ENCODE peak calls at places on chromosome 9, in six cellular contexts. J, O, V, M, A and F are unnamed samples. For H3K27me3, the result is how much of the 10 kb centered on the place peaks cover.

GRCh38 chr9:111161015-111161415 is 122.7 kb upstream of the LPAR1 start:
- DNase-seq in J (no peak), O (no peak), V (no peak), M (peak), A (no peak), F (peak)

GRCh38 chr9:114419796-114420195 is 32.0 kb upstream of the AKNA start:
- DNase-seq in J (no peak), O (no peak), V (no peak), M (no peak), A (peak), F (no peak)

GRCh38 chr9:2158111-2158610 is 143.0 kb downstream of the SMARCA2 start:
- DNase-seq in J (peak), O (no peak), V (peak), M (no peak), A (peak), F (peak)

GRCh38 chr9:79769476-79770275 is 197.9 kb downstream of the TLE4 start:
- DNase-seq in J (no peak), O (no peak), V (no peak), M (no peak), A (no peak), F (no peak)

GRCh38 chr9:136777359-136777758 is 13.0 kb upstream of the LCN15 start:
- DNase-seq in J (no peak), O (no peak), V (no peak), M (no peak), A (no peak), F (no peak)

GRCh38 chr9:75858497-75859092 is 31.9 kb upstream of the PCSK5 start:
- DNase-seq in J (peak), O (no peak), V (no peak), M (no peak), A (no peak), F (no peak)

GRCh38 chr9:116501871-116502270 is 185.2 kb upstream of the TRIM32 start:
- DNase-seq in J (no peak), O (peak), V (no peak), M (no peak), A (no peak), F (peak)

GRCh38 chr9:12554636-12555035 is 138.5 kb upstream of the TYRP1 start:
- DNase-seq in J (no peak), O (no peak), V (no peak), M (no peak), A (no peak), F (no peak)

GRCh38 chr9:70259512-70259802 is 679 bp downstream of the SMC5 start:
- DNase-seq in J (no peak), O (no peak), V (no peak), M (no peak), A (peak), F (no peak)

GRCh38 chr9:16613605-16614004 is 256.9 kb downstream of the BNC2 start:
- DNase-seq in J (no peak), O (no peak), V (no peak), M (no peak), A (no peak), F (no peak)

GRCh38 chr9:111427186-111427585 is 57.0 kb downstream of the ECPAS start:
- DNase-seq in J (no peak), O (peak), V (no peak), M (no peak), A (no peak), F (no peak)

GRCh38 chr9:33695856-33696255 is 99.5 kb upstream of the PRSS3 start:
- DNase-seq in J (no peak), O (no peak), V (no peak), M (no peak), A (no peak), F (no peak)

GRCh38 chr9:136051568-136052432 is 43.3 kb downstream of the NACC2 start:
- DNase-seq in J (no peak), O (peak), V (no peak), M (peak), A (peak), F (peak)

GRCh38 chr9:121187681-121188305 is 13.9 kb downstream of the RAB14 start:
- DNase-seq in J (no peak), O (no peak), V (no peak), M (no peak), A (no peak), F (no peak)

GRCh38 chr9:83754383-83754977 is 46.7 kb upstream of the UBQLN1 start:
- DNase-seq in J (no peak), O (no peak), V (no peak), M (no peak), A (no peak), F (no peak)

GRCh38 chr9:19198406-19198805 is 32.1 kb upstream of the DENND4C start:
- DNase-seq in J (no peak), O (no peak), V (no peak), M (no peak), A (no peak), F (no peak)

GRCh38 chr9:72427801-72428200 is 62.8 kb upstream of the ZFAND5 start:
- DNase-seq in J (no peak), O (no peak), V (no peak), M (no peak), A (no peak), F (no peak)

GRCh38 chr9:11064853-11065252 is 452.1 kb upstream of the PTPRD start:
- DNase-seq in J (no peak), O (no peak), V (no peak), M (no peak), A (no peak), F (no peak)

GRCh38 chr9:135671591-135672041 is 8.5 kb downstream of the LCN9 start:
- DNase-seq in J (no peak), O (no peak), V (no peak), M (no peak), A (peak), F (peak)

GRCh38 chr9:35306281-35306680 is 144.5 kb downstream of the UNC13B start:
- DNase-seq in J (no peak), O (no peak), V (no peak), M (no peak), A (no peak), F (no peak)

GRCh38 chr9:130008577-130008976 is 34.4 kb downstream of the FNBP1 start:
- DNase-seq in J (no peak), O (no peak), V (no peak), M (no peak), A (no peak), F (no peak)

GRCh38 chr9:131951905-131952304 is 127.8 kb downstream of the MED27 start:
- DNase-seq in J (peak), O (no peak), V (no peak), M (no peak), A (no peak), F (peak)

GRCh38 chr9:5608298-5609254 is 20.3 kb upstream of the RIC1 start:
- DNase-seq in J (no peak), O (no peak), V (no peak), M (no peak), A (no peak), F (no peak)

GRCh38 chr9:130530932-130531331 is 48.4 kb upstream of the FUBP3 start:
- DNase-seq in J (peak), O (no peak), V (no peak), M (no peak), A (no peak), F (no peak)

GRCh38 chr9:117249799-117250198 is 165.1 kb downstream of the ASTN2 start:
- DNase-seq in J (no peak), O (no peak), V (no peak), M (no peak), A (no peak), F (no peak)

GRCh38 chr9:135905380-135906282 is 1.7 kb downstream of the CAMSAP1 start:
- DNase-seq in J (no peak), O (peak), V (peak), M (no peak), A (peak), F (no peak)

DNA sequence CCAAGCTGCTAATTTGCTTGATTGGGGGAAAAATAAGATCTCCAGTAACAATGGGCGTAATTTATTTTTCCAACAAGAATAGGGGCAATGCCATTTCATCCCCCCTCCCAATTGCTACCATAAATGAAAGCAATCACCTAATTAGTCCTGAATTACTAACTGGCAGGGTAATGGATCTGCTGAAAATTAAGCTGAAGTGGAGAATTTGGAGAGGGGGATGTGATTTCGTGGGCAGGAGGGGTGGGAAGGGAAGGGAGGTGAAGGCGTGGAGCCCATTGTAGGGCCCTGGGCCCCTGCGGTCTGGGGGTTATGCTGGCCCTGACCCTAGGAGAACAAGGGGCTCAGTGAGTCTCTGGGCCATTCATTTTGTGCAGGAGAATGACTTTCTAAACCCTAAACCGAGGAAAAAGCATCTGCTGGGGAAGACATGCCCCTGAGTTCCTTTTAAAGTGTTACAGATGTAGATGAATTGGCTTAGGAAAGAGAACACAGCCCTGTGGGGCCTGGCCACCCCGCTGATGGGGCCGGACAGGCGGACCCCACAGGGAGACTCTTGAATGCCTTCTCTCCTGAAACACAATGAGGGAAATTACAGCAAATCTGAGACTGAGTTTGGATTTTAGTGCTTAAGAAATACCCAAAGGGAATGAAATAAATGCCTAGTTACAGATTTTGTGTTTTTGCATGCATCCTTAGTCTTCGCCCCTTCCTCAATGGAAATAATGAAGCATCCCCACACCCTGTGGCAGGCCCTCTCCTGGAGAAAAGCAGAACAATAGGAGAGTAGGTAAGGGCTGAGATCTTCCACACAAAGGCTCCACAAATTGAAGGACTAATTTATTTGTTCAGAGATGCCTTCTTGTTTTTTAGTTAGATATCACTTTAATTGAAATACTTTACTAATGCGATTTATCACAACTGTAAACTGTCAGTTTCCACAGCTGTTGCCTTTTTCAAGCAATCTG is 143.2 kb downstream of the PSAT1 start:
- DNase-seq in J (no peak), O (no peak), V (no peak), M (no peak), A (peak), F (no peak)
- H3K4me3 ChIP-seq in J (no peak), O (no peak), V (no peak), M (no peak), A (no peak), F (no peak)

DNA sequence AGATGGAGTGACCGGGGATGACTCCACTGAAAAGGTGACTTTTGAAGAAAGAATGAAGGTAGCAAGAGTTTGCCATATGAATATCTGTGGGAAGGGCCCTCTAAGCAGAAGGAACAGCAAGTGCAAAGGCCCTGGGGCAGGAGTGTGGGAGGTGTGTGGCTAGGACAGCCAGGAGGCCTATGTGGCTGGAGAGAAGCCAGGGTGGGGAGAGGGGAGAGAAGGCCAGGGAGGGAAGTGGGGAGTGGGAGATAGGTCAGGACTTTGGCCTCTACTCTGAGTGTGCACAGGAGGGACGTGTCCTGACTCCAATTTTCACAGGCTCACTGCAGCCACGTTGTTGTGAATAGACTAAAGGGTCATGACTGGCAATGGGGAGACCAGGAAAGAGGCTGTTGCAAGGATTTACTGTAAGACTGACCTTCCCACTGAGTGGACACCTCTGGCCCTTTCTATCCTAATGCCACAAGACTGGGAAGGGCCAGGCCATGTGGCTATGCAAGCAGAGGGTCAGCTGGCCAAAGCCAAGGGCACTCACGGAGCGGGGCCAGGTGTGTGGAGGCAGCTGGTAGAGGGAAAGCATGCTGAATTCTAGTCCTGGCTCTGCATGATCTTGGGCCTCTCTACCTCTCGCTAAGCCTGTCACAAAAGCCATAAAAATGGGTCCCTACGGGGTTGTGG is 172.4 kb downstream of the PAX5 start:
- DNase-seq in J (no peak), O (no peak), V (no peak), M (no peak), A (no peak), F (no peak)
- H3K27me3 ChIP-seq in J (under half), O (under half), V (under half), M (half or more), A (under half), F (under half)

GRCh38 chr9:128943832-128944620 is 3.4 kb downstream of the DOLK start:
- DNase-seq in J (no peak), O (no peak), V (no peak), M (no peak), A (no peak), F (no peak)
- H3K4me3 ChIP-seq in J (no peak), O (no peak), V (no peak), M (no peak), A (no peak), F (no peak)

DNA sequence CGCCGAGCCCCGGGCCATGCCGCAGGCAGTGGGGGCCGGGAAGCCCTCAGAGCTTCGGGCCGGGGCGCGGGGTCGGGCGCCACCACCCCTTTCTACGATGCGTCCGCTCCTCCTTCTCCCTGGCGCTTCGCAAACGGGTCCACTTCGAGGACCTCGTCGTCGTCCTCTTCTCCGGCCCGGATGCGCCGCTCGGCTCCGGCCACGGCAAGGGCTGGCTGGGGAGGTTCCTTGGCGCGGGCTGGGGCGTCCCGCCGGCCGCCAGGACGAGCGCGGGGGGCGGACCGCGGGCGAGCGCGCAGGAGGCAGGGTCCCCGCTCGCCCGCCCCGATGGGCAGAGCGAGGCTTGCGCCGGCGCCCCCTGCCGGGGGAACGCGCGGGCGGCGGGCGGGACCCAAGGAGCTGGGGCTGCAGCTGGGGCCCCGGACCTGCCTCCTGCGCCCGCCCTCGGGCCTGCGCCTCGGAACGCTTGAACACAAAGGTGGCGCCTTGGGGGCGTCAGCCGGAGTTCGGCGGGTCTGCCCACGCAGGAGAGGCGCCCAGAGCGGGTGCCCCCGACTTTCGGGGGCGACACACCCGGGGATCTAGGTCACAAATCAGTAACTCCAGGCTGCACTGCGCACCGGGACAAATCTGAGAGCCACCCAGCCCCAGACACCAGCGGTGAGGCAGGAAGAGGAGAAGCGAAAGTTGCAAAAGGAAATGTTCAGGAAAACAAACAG is at the start of gene ROR2:
- DNase-seq in J (no peak), O (peak), V (peak), M (no peak), A (peak), F (peak)
- H3K27me3 ChIP-seq in J (half or more), O (under half), V (under half), M (under half), A (under half), F (under half)

DNA sequence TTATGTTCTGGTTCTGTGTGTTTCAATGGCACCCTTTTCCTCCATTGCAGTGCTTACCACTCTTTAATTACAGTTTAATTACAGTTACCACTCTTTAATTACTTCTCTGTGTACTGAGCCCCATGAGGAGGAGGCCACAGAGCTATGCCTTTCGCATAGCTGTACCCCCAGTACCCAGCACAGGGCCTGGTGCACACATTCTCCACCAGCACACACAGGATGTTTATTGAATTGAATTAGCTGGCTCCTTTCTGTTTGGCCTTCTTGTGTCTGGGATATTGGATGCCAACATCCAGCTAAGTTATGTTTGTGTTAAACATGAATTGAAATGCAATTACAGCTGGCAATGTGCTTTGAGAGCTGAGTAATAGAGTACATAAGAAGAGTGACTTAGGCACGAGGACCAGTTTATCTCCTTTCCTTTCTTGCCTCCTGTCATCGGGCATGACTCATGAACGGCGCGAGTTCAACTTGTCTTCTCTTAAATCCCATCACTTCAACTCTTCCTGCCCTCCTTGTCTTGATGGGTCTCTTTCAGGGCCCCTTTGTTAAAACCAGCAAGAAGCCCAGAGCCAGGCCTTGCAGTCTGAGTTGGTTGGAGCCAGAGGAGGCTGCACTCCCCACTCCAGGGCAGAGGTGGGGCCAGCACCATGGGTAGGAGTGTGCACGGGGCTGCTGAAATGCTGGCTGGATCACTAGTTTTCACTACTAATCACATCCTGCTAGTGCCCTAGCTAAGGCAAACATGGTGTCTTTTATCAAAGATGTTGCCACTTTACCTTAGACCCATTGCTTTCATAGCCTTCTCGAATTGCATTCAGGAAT is 37.4 kb downstream of the MVB12B start:
- DNase-seq in J (no peak), O (no peak), V (no peak), M (peak), A (no peak), F (peak)
- H3K4me3 ChIP-seq in J (no peak), O (no peak), V (no peak), M (no peak), A (no peak), F (no peak)

GRCh38 chr9:133545494-133546286 is 11.2 kb downstream of the ADAMTSL2 start:
- DNase-seq in J (peak), O (no peak), V (no peak), M (no peak), A (peak), F (no peak)

GRCh38 chr9:133542002-133542401 is 7.5 kb downstream of the ADAMTSL2 start:
- DNase-seq in J (no peak), O (no peak), V (no peak), M (no peak), A (no peak), F (no peak)

GRCh38 chr9:133546287-133546680 is 11.8 kb downstream of the ADAMTSL2 start:
- DNase-seq in J (no peak), O (no peak), V (no peak), M (no peak), A (no peak), F (no peak)

GRCh38 chr9:133543772-133544467 is 9.4 kb downstream of the ADAMTSL2 start:
- DNase-seq in J (no peak), O (no peak), V (no peak), M (no peak), A (no peak), F (peak)

GRCh38 chr9:133547116-133547515 is 12.6 kb downstream of the ADAMTSL2 start:
- DNase-seq in J (no peak), O (no peak), V (no peak), M (no peak), A (no peak), F (no peak)
- H3K27me3 ChIP-seq in J (under half), O (under half), V (under half), M (half or more), A (under half), F (under half)

DNA sequence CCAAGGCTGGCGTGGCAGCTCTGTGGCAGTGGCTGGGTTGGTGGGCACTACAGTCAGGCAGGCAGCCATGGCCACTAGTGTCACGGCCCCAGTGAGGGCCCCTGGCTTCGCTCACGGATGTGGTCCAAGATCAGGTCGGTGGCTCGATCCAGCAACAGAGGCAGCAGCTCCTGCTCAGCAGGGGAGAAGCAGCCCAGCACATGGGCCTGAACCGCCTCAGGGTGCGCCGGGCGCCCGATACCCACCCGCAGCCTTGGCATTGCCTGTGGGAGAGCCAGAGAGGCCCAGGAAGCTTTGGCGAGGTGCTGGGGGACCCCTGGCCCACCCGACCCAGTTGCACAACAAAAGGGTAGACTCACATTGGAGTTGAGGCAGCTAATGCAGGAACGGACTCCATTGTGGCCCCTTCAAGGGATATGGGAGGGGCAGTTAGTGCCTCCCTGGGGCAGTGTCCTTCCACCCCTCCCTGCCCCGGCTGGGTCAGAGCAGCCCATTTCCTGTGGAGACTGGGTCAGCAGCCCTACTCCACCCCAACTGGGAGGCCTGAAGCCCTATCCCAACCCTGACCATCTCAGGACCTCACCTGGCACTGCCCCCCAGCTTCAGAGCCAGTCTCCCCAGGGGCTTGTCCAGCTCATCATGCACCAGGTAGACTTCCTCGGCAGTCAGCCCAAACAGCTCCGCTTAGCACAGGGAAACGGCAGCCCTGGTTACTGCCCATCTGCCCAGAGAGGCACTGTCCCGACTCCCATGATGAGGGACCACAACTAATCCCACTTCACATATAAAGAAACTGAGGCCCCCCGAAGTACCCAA is 1.2 kb downstream of the PTRH1 start:
- DNase-seq in J (no peak), O (no peak), V (no peak), M (no peak), A (peak), F (no peak)
- H3K4me3 ChIP-seq in J (peak), O (peak), V (no peak), M (peak), A (peak), F (peak)